ENCODE peak calls at places on chromosomes 3 and 15, in eight cellular contexts. U is stimulated activated CD4-positive, alpha-beta T cell treated with anti-CD3 and anti-CD28 coated beads, Interleukin-1b, Interleukin-23, amount 100 ng/mL, for 24 hours; J is endothelial cell; C is COR-L47; N is activated gamma-delta T cell treated with Interleukin-2 at 50 U/mL for 16 hours; Q is substantia nigra; W is activated T-cell treated with anti-CD3 and anti-CD28 coated beads, Interleukin-2, amount 50 U/mL, for 4 hours; B is EL. A is an unnamed sample.

GRCh38 chr3:45552031-45552772 is 42.3 kb upstream of the LIMD1 start:
- DNase-seq in U (no peak), J (no peak), C (no peak), N (no peak), Q (no peak), W (no peak), B (no peak), A (no peak)

GRCh38 chr3:195073866-195074860 is 196.8 kb downstream of the XXYLT1 start:
- DNase-seq in U (no peak), J (no peak), C (no peak), N (no peak), Q (no peak), W (no peak), B (no peak), A (peak; percentile 83)

GRCh38 chr3:52636673-52637072 is 49.0 kb downstream of the PBRM1 start:
- DNase-seq in U (no peak), J (no peak), C (no peak), N (no peak), Q (no peak), W (no peak), B (peak; percentile 12), A (no peak)

GRCh38 chr3:114176487-114176886 is 2.4 kb downstream of the DRD3 start:
- DNase-seq in U (no peak), J (no peak), C (no peak), N (no peak), Q (no peak), W (no peak), B (no peak), A (no peak)

GRCh38 chr3:35505181-35505580 is 134.1 kb upstream of the ARPP21 start:
- DNase-seq in U (no peak), J (no peak), C (no peak), N (no peak), Q (no peak), W (no peak), B (no peak), A (no peak)

GRCh38 chr3:194075802-194076460 is 60.0 kb upstream of the HES1 start:
- DNase-seq in U (no peak), J (no peak), C (no peak), N (no peak), Q (no peak), W (no peak), B (no peak), A (no peak)

GRCh38 chr15:84645496-84645895 is 8.6 kb downstream of the WDR73 start:
- DNase-seq in U (no peak), J (no peak), C (no peak), N (no peak), Q (no peak), W (no peak), B (no peak), A (no peak)

GRCh38 chr3:182364723-182365650 is 428.3 kb upstream of the ATP11B start:
- DNase-seq in U (no peak), J (no peak), C (peak; percentile 97), N (no peak), Q (peak; percentile 62), W (no peak), B (no peak), A (no peak)

GRCh38 chr3:12545473-12545791 is at the start of gene MKRN2OS:
- DNase-seq in U (no peak), J (no peak), C (no peak), N (no peak), Q (no peak), W (no peak), B (no peak), A (peak; percentile 23)

GRCh38 chr15:79373068-79373467 is 59.1 kb upstream of the MINAR1 start:
- DNase-seq in U (no peak), J (no peak), C (no peak), N (no peak), Q (no peak), W (no peak), B (no peak), A (peak; percentile 48)

GRCh38 chr3:156151824-156152428 is 31.5 kb downstream of the KCNAB1 start:
- DNase-seq in U (peak; percentile 13), J (peak; percentile 76), C (peak; percentile 84), N (peak; percentile 49), Q (no peak), W (peak; percentile 33), B (peak; percentile 66), A (peak; percentile 55)

GRCh38 chr15:99704444-99704838 is 28.8 kb downstream of the LYSMD4 start:
- DNase-seq in U (no peak), J (peak; percentile 48), C (peak; percentile 73), N (peak; percentile 20), Q (peak; percentile 11), W (no peak), B (peak; percentile 85), A (no peak)

GRCh38 chr15:63044645-63045437 is 2.3 kb downstream of the TPM1 start:
- DNase-seq in U (no peak), J (no peak), C (no peak), N (no peak), Q (no peak), W (no peak), B (peak; percentile 78), A (peak; percentile 95)

GRCh38 chr3:46369675-46370132 is 1.0 kb upstream of the CCR5 start:
- DNase-seq in U (no peak), J (no peak), C (no peak), N (no peak), Q (no peak), W (no peak), B (no peak), A (no peak)

GRCh38 chr3:45414341-45414740 is 26.0 kb downstream of the LARS2 start:
- DNase-seq in U (no peak), J (no peak), C (no peak), N (no peak), Q (no peak), W (no peak), B (no peak), A (no peak)

GRCh38 chr3:11826628-11827265 is 19.9 kb downstream of the TAMM41 start:
- DNase-seq in U (no peak), J (no peak), C (no peak), N (no peak), Q (no peak), W (no peak), B (peak; percentile 42), A (no peak)

GRCh38 chr3:164467027-164467426 is 611.3 kb downstream of the SI start:
- DNase-seq in U (no peak), J (no peak), C (no peak), N (no peak), Q (no peak), W (no peak), B (no peak), A (no peak)

GRCh38 chr15:86355798-86356197 is 276.1 kb downstream of the AGBL1 start:
- DNase-seq in U (no peak), J (peak; percentile 5), C (no peak), N (no peak), Q (no peak), W (no peak), B (no peak), A (no peak)

GRCh38 chr3:110989446-110989845 is 82.2 kb upstream of the NECTIN3 start:
- DNase-seq in U (no peak), J (no peak), C (no peak), N (no peak), Q (no peak), W (no peak), B (no peak), A (no peak)

GRCh38 chr3:194988495-194989165 is 282.3 kb downstream of the XXYLT1 start:
- DNase-seq in U (no peak), J (no peak), C (no peak), N (no peak), Q (no peak), W (no peak), B (no peak), A (no peak)

GRCh38 chr15:94263341-94264273 is 32.2 kb downstream of the MCTP2 start:
- DNase-seq in U (no peak), J (no peak), C (no peak), N (no peak), Q (no peak), W (no peak), B (no peak), A (peak; percentile 58)

GRCh38 chr3:64814360-64814759 is 126.6 kb upstream of the ADAMTS9 start:
- DNase-seq in U (no peak), J (no peak), C (no peak), N (no peak), Q (no peak), W (no peak), B (no peak), A (no peak)

GRCh38 chr3:105674437-105675065 is 194.3 kb downstream of the CBLB start:
- DNase-seq in U (no peak), J (no peak), C (no peak), N (no peak), Q (no peak), W (no peak), B (no peak), A (no peak)

GRCh38 chr3:123622766-123623165 is 37.9 kb upstream of the HACD2 start:
- DNase-seq in U (no peak), J (no peak), C (no peak), N (no peak), Q (no peak), W (no peak), B (no peak), A (no peak)

GRCh38 chr3:139329364-139329850 is 14.4 kb upstream of the MRPS22 start:
- DNase-seq in U (peak; percentile 83), J (peak; percentile 98), C (peak; percentile 93), N (peak; percentile 87), Q (peak; percentile 64), W (peak; percentile 81), B (peak; percentile 80), A (peak; percentile 97)

GRCh38 chr3:129032716-129033115 is 27.9 kb upstream of the GP9 start:
- DNase-seq in U (no peak), J (no peak), C (no peak), N (no peak), Q (no peak), W (no peak), B (no peak), A (peak; percentile 41)

GRCh38 chr15:69834756-69835155 is 263.0 kb downstream of the TLE3 start:
- DNase-seq in U (no peak), J (no peak), C (no peak), N (no peak), Q (no peak), W (no peak), B (no peak), A (no peak)

GRCh38 chr15:57245130-57245529 is 131.2 kb upstream of the CGNL1 start:
- DNase-seq in U (no peak), J (no peak), C (no peak), N (no peak), Q (no peak), W (no peak), B (no peak), A (no peak)

GRCh38 chr15:59524331-59524731 is 86.3 kb downstream of the FAM81A start:
- DNase-seq in U (no peak), J (no peak), C (no peak), N (peak; percentile 24), Q (no peak), W (no peak), B (no peak), A (no peak)

GRCh38 chr3:108008931-108009635 is 81.7 kb downstream of the CD47 start:
- DNase-seq in U (no peak), J (no peak), C (no peak), N (no peak), Q (no peak), W (no peak), B (peak; percentile 91), A (peak; percentile 80)

GRCh38 chr15:54197995-54198394 is 219.8 kb downstream of the UNC13C start:
- DNase-seq in U (no peak), J (no peak), C (no peak), N (no peak), Q (no peak), W (no peak), B (no peak), A (no peak)

GRCh38 chr3:152331018-152331541 is 62.4 kb downstream of the MBNL1 start:
- DNase-seq in U (no peak), J (no peak), C (no peak), N (no peak), Q (no peak), W (no peak), B (peak; percentile 88), A (peak; percentile 67)

GRCh38 chr3:55327131-55327920 is 159.8 kb downstream of the WNT5A start:
- DNase-seq in U (no peak), J (no peak), C (no peak), N (no peak), Q (no peak), W (no peak), B (peak; percentile 77), A (peak; percentile 71)

GRCh38 chr15:43226436-43227305 is 5.9 kb upstream of the EPB42 start:
- DNase-seq in U (no peak), J (no peak), C (no peak), N (no peak), Q (no peak), W (no peak), B (no peak), A (no peak)

A was measured in osteoblast.